ENCODE peak calls at places on chromosomes 1 and 21, in four cellular contexts. F is naive B cell; H is stimulated activated CD4-positive, alpha-beta T cell treated with anti-CD3 and anti-CD28 coated beads, TNF-alpha, amount 100 ng/mL, for 1 hour; V is prostate gland. O is an unnamed sample.

GRCh38 chr1:153058826-153059784 is 1.8 kb upstream of the SPRR2A start:
- DNase-seq in V (no peak), F (no peak), H (no peak), O (no peak)

GRCh38 chr1:181676269-181676668 is 193.0 kb downstream of the CACNA1E start:
- DNase-seq in F (no peak), H (no peak), V (no peak), O (peak)

GRCh38 chr21:38631676-38632075 is 133.4 kb upstream of the ERG start:
- DNase-seq in F (no peak), V (no peak), H (no peak), O (no peak)

GRCh38 chr1:225766967-225767413 is 10.6 kb upstream of the SRP9 start:
- DNase-seq in H (no peak), V (no peak), F (no peak), O (no peak)

GRCh38 chr1:50272923-50273322 is 150.3 kb downstream of the DMRTA2 start:
- DNase-seq in F (no peak), V (no peak), H (no peak), O (no peak)

GRCh38 chr1:164644774-164645634 is 86.0 kb downstream of the PBX1 start:
- DNase-seq in F (no peak), V (no peak), H (no peak), O (no peak)

GRCh38 chr1:223819730-223820514 is 25.8 kb downstream of the TP53BP2 start:
- DNase-seq in H (no peak), V (no peak), F (no peak), O (no peak)

GRCh38 chr1:68495968-68496679 is 758 bp downstream of the DEPDC1 start:
- DNase-seq in V (no peak), F (no peak), H (no peak), O (no peak)

GRCh38 chr1:66705100-66705499 is 47.2 kb upstream of the DYNLT5 start:
- DNase-seq in F (no peak), V (peak), H (no peak), O (no peak)

GRCh38 chr1:161730050-161730564 is 8.8 kb downstream of the FCRLB start:
- DNase-seq in V (no peak), F (no peak), H (no peak), O (no peak)

GRCh38 chr1:25944986-25945385 is 38.8 kb upstream of the STMN1 start:
- DNase-seq in V (no peak), H (no peak), F (no peak), O (no peak)

GRCh38 chr1:71785470-71785869 is 496.9 kb downstream of the NEGR1 start:
- DNase-seq in V (no peak), F (no peak), H (no peak), O (no peak)

GRCh38 chr1:240804475-240804874 is 192.5 kb upstream of the GREM2 start:
- DNase-seq in H (no peak), F (no peak), V (no peak), O (no peak)

GRCh38 chr1:17177654-17178053 is 27.3 kb upstream of the PADI1 start:
- DNase-seq in H (no peak), F (no peak), V (no peak), O (no peak)

GRCh38 chr1:48775817-48776399 is 783 bp downstream of the BEND5 start:
- DNase-seq in V (no peak), F (no peak), H (no peak), O (peak)

GRCh38 chr1:1162597-1163537 is 10.8 kb upstream of the TTLL10 start:
- DNase-seq in V (peak), F (no peak), H (no peak), O (peak)

GRCh38 chr1:18808561-18808960 is 50.9 kb downstream of the TAS1R2 start:
- DNase-seq in H (no peak), V (no peak), F (no peak), O (no peak)

GRCh38 chr1:119778359-119778758 is 9.7 kb upstream of the HMGCS2 start:
- DNase-seq in F (no peak), V (no peak), H (no peak), O (no peak)

GRCh38 chr1:67534627-67535065 is 104.4 kb upstream of the SERBP1 start:
- DNase-seq in V (no peak), H (no peak), F (no peak), O (no peak)

GRCh38 chr21:42093991-42094417 is 22.9 kb downstream of the UMODL1 start:
- DNase-seq in F (no peak), H (no peak), V (peak), O (no peak)

GRCh38 chr1:221840511-221841243 is 98.8 kb upstream of the DUSP10 start:
- DNase-seq in F (peak), H (no peak), V (no peak), O (no peak)

GRCh38 chr21:42745511-42746239 is 92.3 kb downstream of the PDE9A start:
- DNase-seq in F (peak), V (no peak), H (no peak), O (no peak)

GRCh38 chr21:45826733-45827692 is 154.6 kb upstream of the COL6A1 start:
- DNase-seq in H (no peak), V (no peak), F (no peak), O (no peak)

GRCh38 chr21:46145840-46146691 is 9.3 kb downstream of the FTCD start:
- DNase-seq in V (no peak), F (no peak), H (no peak), O (no peak)

GRCh38 chr21:38487906-38488639 is 10.2 kb downstream of the ERG start:
- DNase-seq in V (no peak), F (no peak), H (no peak), O (no peak)

GRCh38 chr1:118504867-118505266 is 319.8 kb upstream of the SPAG17 start:
- DNase-seq in F (no peak), H (no peak), V (no peak), O (no peak)

GRCh38 chr21:44085491-44086321 is 21.5 kb upstream of the PWP2 start:
- DNase-seq in F (no peak), H (no peak), V (no peak), O (no peak)

O was measured in endodermal cell.